ENCODE peak calls at places on chromosomes 7 and 10, in six cellular contexts. One of them, this sample, is unnamed.
A peak's percentile ranks its signal among the peaks of the same experiment; 100 is the strongest.

GRCh38 chr7:142645777-142646176 is 103.5 kb upstream of the PRSS1 start:
- DNase-seq in stomach: no peak
- DNase-seq in breast epithelium: no peak
- DNase-seq in upper lobe of left lung: no peak
- DNase-seq in suprapubic skin: no peak
- DNase-seq in transverse colon: no peak
- DNase-seq in this sample: no peak

GRCh38 chr10:61606971-61607907 is 55.5 kb upstream of the CABCOCO1 start:
- DNase-seq in stomach: no peak
- DNase-seq in breast epithelium: no peak
- DNase-seq in upper lobe of left lung: no peak
- DNase-seq in suprapubic skin: no peak
- DNase-seq in transverse colon: no peak
- DNase-seq in this sample: no peak

GRCh38 chr10:95431900-95432342 is 129.2 kb downstream of the SORBS1 start:
- DNase-seq in stomach: peak; percentile 45
- DNase-seq in breast epithelium: no peak
- DNase-seq in upper lobe of left lung: no peak
- DNase-seq in suprapubic skin: no peak
- DNase-seq in transverse colon: no peak
- DNase-seq in this sample: no peak

GRCh38 chr7:74023037-74023436 is 4.9 kb upstream of the ELN start:
- DNase-seq in stomach: peak; percentile 35
- DNase-seq in breast epithelium: no peak
- DNase-seq in upper lobe of left lung: no peak
- DNase-seq in suprapubic skin: peak; percentile 85
- DNase-seq in transverse colon: no peak
- DNase-seq in this sample: peak; percentile 83

GRCh38 chr10:71528371-71529202 is 131.9 kb downstream of the CDH23 start:
- DNase-seq in stomach: no peak
- DNase-seq in breast epithelium: no peak
- DNase-seq in upper lobe of left lung: no peak
- DNase-seq in suprapubic skin: no peak
- DNase-seq in transverse colon: no peak
- DNase-seq in this sample: no peak

GRCh38 chr10:86374664-86375063 is 8.1 kb upstream of the GRID1 start:
- DNase-seq in stomach: peak; percentile 23
- DNase-seq in breast epithelium: no peak
- DNase-seq in upper lobe of left lung: no peak
- DNase-seq in suprapubic skin: no peak
- DNase-seq in transverse colon: no peak
- DNase-seq in this sample: peak; percentile 40

GRCh38 chr10:85784792-85785191 is 581.8 kb downstream of the GRID1 start:
- DNase-seq in stomach: no peak
- DNase-seq in breast epithelium: no peak
- DNase-seq in upper lobe of left lung: no peak
- DNase-seq in suprapubic skin: no peak
- DNase-seq in transverse colon: no peak
- DNase-seq in this sample: no peak

GRCh38 chr7:36526720-36527548 is 137.3 kb downstream of the ANLN start:
- DNase-seq in stomach: no peak
- DNase-seq in breast epithelium: no peak
- DNase-seq in upper lobe of left lung: no peak
- DNase-seq in suprapubic skin: no peak
- DNase-seq in transverse colon: no peak
- DNase-seq in this sample: no peak

GRCh38 chr10:33113111-33113856 is 155.3 kb upstream of the ITGB1 start:
- DNase-seq in stomach: no peak
- DNase-seq in breast epithelium: no peak
- DNase-seq in upper lobe of left lung: no peak
- DNase-seq in suprapubic skin: no peak
- DNase-seq in transverse colon: no peak
- DNase-seq in this sample: no peak

GRCh38 chr7:105304040-105304895 is 84.5 kb downstream of the SRPK2 start:
- DNase-seq in stomach: no peak
- DNase-seq in breast epithelium: no peak
- DNase-seq in upper lobe of left lung: no peak
- DNase-seq in suprapubic skin: no peak
- DNase-seq in transverse colon: no peak
- DNase-seq in this sample: no peak

GRCh38 chr10:103752680-103753248 is 102.6 kb downstream of the SH3PXD2A start:
- DNase-seq in stomach: peak; percentile 51
- DNase-seq in breast epithelium: no peak
- DNase-seq in upper lobe of left lung: no peak
- DNase-seq in suprapubic skin: no peak
- DNase-seq in transverse colon: no peak
- DNase-seq in this sample: no peak

GRCh38 chr7:2575046-2575732 is 16.4 kb downstream of the IQCE start:
- DNase-seq in stomach: no peak
- DNase-seq in breast epithelium: no peak
- DNase-seq in upper lobe of left lung: no peak
- DNase-seq in suprapubic skin: no peak
- DNase-seq in transverse colon: no peak
- DNase-seq in this sample: no peak

GRCh38 chr7:45680776-45681175 is 106.6 kb downstream of the ADCY1 start:
- DNase-seq in stomach: peak; percentile 2
- DNase-seq in breast epithelium: peak; percentile 34
- DNase-seq in upper lobe of left lung: no peak
- DNase-seq in suprapubic skin: no peak
- DNase-seq in transverse colon: no peak
- DNase-seq in this sample: no peak

GRCh38 chr10:97399843-97400545 is 1.1 kb downstream of the RRP12 start:
- DNase-seq in stomach: peak; percentile 43
- DNase-seq in breast epithelium: no peak
- DNase-seq in upper lobe of left lung: no peak
- DNase-seq in suprapubic skin: no peak
- DNase-seq in transverse colon: peak; percentile 60
- DNase-seq in this sample: no peak

GRCh38 chr10:13977861-13978843 is 352.6 kb downstream of the FRMD4A start:
- DNase-seq in stomach: no peak
- DNase-seq in breast epithelium: no peak
- DNase-seq in upper lobe of left lung: no peak
- DNase-seq in suprapubic skin: no peak
- DNase-seq in transverse colon: no peak
- DNase-seq in this sample: no peak

GRCh38 chr7:146736446-146737190 is 620.0 kb downstream of the CNTNAP2 start:
- DNase-seq in stomach: no peak
- DNase-seq in breast epithelium: no peak
- DNase-seq in upper lobe of left lung: no peak
- DNase-seq in suprapubic skin: no peak
- DNase-seq in transverse colon: no peak
- DNase-seq in this sample: no peak

GRCh38 chr7:91383186-91383585 is 119.0 kb downstream of the FZD1 start:
- DNase-seq in stomach: no peak
- DNase-seq in breast epithelium: no peak
- DNase-seq in upper lobe of left lung: no peak
- DNase-seq in suprapubic skin: no peak
- DNase-seq in transverse colon: no peak
- DNase-seq in this sample: no peak

GRCh38 chr10:55801262-55801661 is 559.8 kb downstream of the ZWINT start:
- DNase-seq in stomach: no peak
- DNase-seq in breast epithelium: no peak
- DNase-seq in upper lobe of left lung: no peak
- DNase-seq in suprapubic skin: no peak
- DNase-seq in transverse colon: no peak
- DNase-seq in this sample: no peak

GRCh38 chr10:51832652-51833383 is 133.4 kb upstream of the CSTF2T start:
- DNase-seq in stomach: no peak
- DNase-seq in breast epithelium: no peak
- DNase-seq in upper lobe of left lung: no peak
- DNase-seq in suprapubic skin: no peak
- DNase-seq in transverse colon: no peak
- DNase-seq in this sample: no peak

GRCh38 chr7:138962561-138963270 is 18.5 kb downstream of the KIAA1549 start:
- DNase-seq in stomach: no peak
- DNase-seq in breast epithelium: no peak
- DNase-seq in upper lobe of left lung: no peak
- DNase-seq in suprapubic skin: no peak
- DNase-seq in transverse colon: no peak
- DNase-seq in this sample: no peak

GRCh38 chr10:90007226-90007625 is 305.8 kb downstream of the KIF20B start:
- DNase-seq in stomach: no peak
- DNase-seq in breast epithelium: no peak
- DNase-seq in upper lobe of left lung: no peak
- DNase-seq in suprapubic skin: no peak
- DNase-seq in transverse colon: no peak
- DNase-seq in this sample: no peak

GRCh38 chr10:37813763-37814162 is 43.6 kb downstream of the ZNF248 start:
- DNase-seq in stomach: no peak
- DNase-seq in breast epithelium: no peak
- DNase-seq in upper lobe of left lung: no peak
- DNase-seq in suprapubic skin: no peak
- DNase-seq in transverse colon: no peak
- DNase-seq in this sample: no peak

GRCh38 chr10:5434017-5434753 is 21.8 kb downstream of the NET1 start:
- DNase-seq in stomach: no peak
- DNase-seq in breast epithelium: no peak
- DNase-seq in upper lobe of left lung: no peak
- DNase-seq in suprapubic skin: no peak
- DNase-seq in transverse colon: no peak
- DNase-seq in this sample: no peak

GRCh38 chr7:102445674-102446071 is 12.3 kb downstream of the ORAI2 start:
- DNase-seq in stomach: no peak
- DNase-seq in breast epithelium: no peak
- DNase-seq in upper lobe of left lung: no peak
- DNase-seq in suprapubic skin: no peak
- DNase-seq in transverse colon: no peak
- DNase-seq in this sample: no peak

GRCh38 chr7:102447311-102447710 is 13.9 kb downstream of the ORAI2 start:
- DNase-seq in stomach: no peak
- DNase-seq in breast epithelium: no peak
- DNase-seq in upper lobe of left lung: peak; percentile 51
- DNase-seq in suprapubic skin: no peak
- DNase-seq in transverse colon: no peak
- DNase-seq in this sample: no peak

GRCh38 chr7:102449136-102449535 is 15.5 kb downstream of the ALKBH4 start:
- DNase-seq in stomach: no peak
- DNase-seq in breast epithelium: no peak
- DNase-seq in upper lobe of left lung: no peak
- DNase-seq in suprapubic skin: no peak
- DNase-seq in transverse colon: no peak
- DNase-seq in this sample: no peak

GRCh38 chr7:102444961-102445673 is 11.7 kb downstream of the ORAI2 start:
- DNase-seq in stomach: no peak
- DNase-seq in breast epithelium: no peak
- DNase-seq in upper lobe of left lung: no peak
- DNase-seq in suprapubic skin: no peak
- DNase-seq in transverse colon: peak; percentile 54
- DNase-seq in this sample: no peak

GRCh38 chr7:102446387-102447156 is 13.2 kb downstream of the ORAI2 start:
- DNase-seq in stomach: no peak
- DNase-seq in breast epithelium: no peak
- DNase-seq in upper lobe of left lung: no peak
- DNase-seq in suprapubic skin: no peak
- DNase-seq in transverse colon: peak; percentile 50
- DNase-seq in this sample: no peak
- TF ChIP-seq POLR2A in stomach: no peak
- TF ChIP-seq POLR2A in breast epithelium: no peak
- TF ChIP-seq POLR2A in upper lobe of left lung: no peak
- TF ChIP-seq POLR2A in suprapubic skin: no peak
- TF ChIP-seq POLR2A in transverse colon: no peak
- TF ChIP-seq POLR2A in this sample: no peak

DNA sequence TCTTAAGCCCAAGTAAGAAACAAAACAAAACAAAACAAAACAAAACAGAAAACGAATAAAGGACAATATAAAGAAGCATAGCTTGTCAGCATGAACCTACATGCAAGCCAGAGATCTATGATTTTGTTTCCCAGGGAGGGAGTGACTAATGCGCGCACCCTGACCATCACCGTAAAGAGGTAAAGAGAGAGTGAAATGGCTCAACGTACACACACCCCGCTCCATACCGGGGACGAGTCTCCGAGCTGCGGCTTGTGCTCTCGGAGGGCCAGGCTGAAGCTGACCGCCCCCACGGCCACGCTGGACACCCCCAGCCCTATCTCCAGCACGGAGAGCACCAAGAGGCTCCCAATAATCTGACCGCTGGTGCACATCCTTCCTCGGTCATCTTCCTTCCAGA is 1.1 kb downstream of the TMEM196 start:
- DNase-seq in stomach: no peak
- DNase-seq in breast epithelium: no peak
- DNase-seq in upper lobe of left lung: peak; percentile 27
- DNase-seq in suprapubic skin: no peak
- DNase-seq in transverse colon: no peak
- DNase-seq in this sample: no peak
- TF ChIP-seq POLR2AphosphoS5 in stomach: no peak
- TF ChIP-seq POLR2AphosphoS5 in breast epithelium: no peak
- TF ChIP-seq POLR2AphosphoS5 in upper lobe of left lung: no peak
- TF ChIP-seq POLR2AphosphoS5 in suprapubic skin: no peak
- TF ChIP-seq POLR2AphosphoS5 in transverse colon: no peak
- TF ChIP-seq POLR2AphosphoS5 in this sample: no peak

GRCh38 chr10:78211476-78212110 is 177.9 kb downstream of the RPS24 start:
- DNase-seq in stomach: no peak
- DNase-seq in breast epithelium: no peak
- DNase-seq in upper lobe of left lung: no peak
- DNase-seq in suprapubic skin: no peak
- DNase-seq in transverse colon: no peak
- DNase-seq in this sample: no peak

GRCh38 chr10:78210976-78211375 is 177.3 kb downstream of the RPS24 start:
- DNase-seq in stomach: no peak
- DNase-seq in breast epithelium: no peak
- DNase-seq in upper lobe of left lung: peak; percentile 54
- DNase-seq in suprapubic skin: no peak
- DNase-seq in transverse colon: no peak
- DNase-seq in this sample: no peak

GRCh38 chr10:78212786-78213175 is 179.1 kb downstream of the RPS24 start:
- DNase-seq in stomach: no peak
- DNase-seq in breast epithelium: no peak
- DNase-seq in upper lobe of left lung: peak; percentile 31
- DNase-seq in suprapubic skin: no peak
- DNase-seq in transverse colon: no peak
- DNase-seq in this sample: no peak

GRCh38 chr10:78210548-78210947 is 176.9 kb downstream of the RPS24 start:
- DNase-seq in stomach: no peak
- DNase-seq in breast epithelium: no peak
- DNase-seq in upper lobe of left lung: no peak
- DNase-seq in suprapubic skin: no peak
- DNase-seq in transverse colon: no peak
- DNase-seq in this sample: no peak

GRCh38 chr10:78212134-78212785 is 178.6 kb downstream of the RPS24 start:
- DNase-seq in stomach: no peak
- DNase-seq in breast epithelium: no peak
- DNase-seq in upper lobe of left lung: peak; percentile 56
- DNase-seq in suprapubic skin: no peak
- DNase-seq in transverse colon: no peak
- DNase-seq in this sample: peak; percentile 81
- H3K27ac ChIP-seq in stomach: no peak overlapping the region
- H3K27ac ChIP-seq in breast epithelium: no peak overlapping the region
- H3K27ac ChIP-seq in upper lobe of left lung: no peak overlapping the region
- H3K27ac ChIP-seq in suprapubic skin: no peak overlapping the region
- H3K27ac ChIP-seq in transverse colon: peak overlapping the region; percentile 2
- H3K27ac ChIP-seq in this sample: peak overlapping the region; percentile 64

DNA sequence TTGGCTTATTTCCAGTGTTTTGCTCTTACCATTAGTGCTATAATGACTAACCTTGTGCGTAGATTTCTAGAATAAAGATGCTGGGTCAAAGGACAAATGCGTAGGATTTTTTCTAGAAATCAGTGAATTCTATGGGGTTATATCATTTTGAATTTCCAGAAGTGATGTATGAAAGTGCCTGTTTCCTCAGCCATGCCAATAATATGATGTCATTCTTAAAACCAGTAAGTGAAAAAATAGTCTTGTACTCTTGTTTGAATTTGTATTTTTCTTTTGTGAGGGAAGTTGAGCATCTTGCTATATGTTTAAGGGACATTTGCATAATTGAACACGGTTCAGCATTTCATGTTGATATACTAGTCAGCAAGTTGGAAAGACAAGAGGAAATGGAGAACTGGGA is 3.9 kb upstream of the DNAH11 start:
- DNase-seq in stomach: no peak
- DNase-seq in breast epithelium: no peak
- DNase-seq in upper lobe of left lung: no peak
- DNase-seq in suprapubic skin: no peak
- DNase-seq in transverse colon: no peak
- DNase-seq in this sample: no peak
- TF ChIP-seq POLR2A in stomach: no peak
- TF ChIP-seq POLR2A in breast epithelium: no peak
- TF ChIP-seq POLR2A in upper lobe of left lung: no peak
- TF ChIP-seq POLR2A in suprapubic skin: no peak
- TF ChIP-seq POLR2A in transverse colon: no peak
- TF ChIP-seq POLR2A in this sample: no peak